ENCODE peak calls at places on chromosomes 12 and 14, in five cellular contexts. A is H54, E is IMR-90, C is HCT116, R is erythroblast. U is an unnamed sample.

GRCh38 chr14:92962831-92963095 is 39.8 kb downstream of the CHGA start:
- DNase-seq in A (no peak), E (no peak), C (no peak), R (no peak), U (no peak)

GRCh38 chr12:30796891-30797371 is 42.2 kb upstream of the CAPRIN2 start:
- DNase-seq in A (no peak), E (peak; percentile 47), C (no peak), R (no peak), U (no peak)

GRCh38 chr14:90796319-90796718 is 19.9 kb downstream of the TTC7B start:
- DNase-seq in A (no peak), E (no peak), C (no peak), R (no peak), U (no peak)

GRCh38 chr14:98798099-98798498 is 473.9 kb downstream of the BCL11B start:
- DNase-seq in A (no peak), E (no peak), C (no peak), R (no peak), U (no peak)

GRCh38 chr12:92759634-92760268 is 57.0 kb downstream of the PLEKHG7 start:
- DNase-seq in A (peak; percentile 30), E (peak; percentile 97), C (peak; percentile 77), R (peak; percentile 12), U (no peak)

GRCh38 chr12:71442567-71442931 is 3.0 kb downstream of the LGR5 start:
- DNase-seq in A (no peak), E (no peak), C (no peak), R (no peak), U (no peak)

GRCh38 chr12:24544368-24544767 is 404.5 kb downstream of the BCAT1 start:
- DNase-seq in A (no peak), E (peak; percentile 37), C (no peak), R (no peak), U (no peak)

GRCh38 chr12:101931498-101932326 is 54.3 kb downstream of the DRAM1 start:
- DNase-seq in A (no peak), E (no peak), C (no peak), R (no peak), U (no peak)

GRCh38 chr12:52425466-52425865 is 8.7 kb downstream of the KRT75 start:
- DNase-seq in A (no peak), E (no peak), C (no peak), R (no peak), U (no peak)

GRCh38 chr12:75816892-75817291 is 214.7 kb downstream of the PHLDA1 start:
- DNase-seq in A (peak; percentile 4), E (peak; percentile 79), C (peak; percentile 58), R (peak; percentile 58), U (no peak)

GRCh38 chr14:55448146-55448614 is 7.8 kb upstream of the TBPL2 start:
- DNase-seq in A (peak; percentile 60), E (peak; percentile 97), C (peak; percentile 100), R (peak; percentile 6), U (no peak)

GRCh38 chr14:77580964-77581505 is 35.4 kb downstream of the SPTLC2 start:
- DNase-seq in A (no peak), E (peak; percentile 89), C (no peak), R (peak; percentile 42), U (no peak)

GRCh38 chr12:95083938-95084337 is 10.5 kb upstream of the NR2C1 start:
- DNase-seq in A (peak; percentile 10), E (peak; percentile 89), C (no peak), R (no peak), U (no peak)

GRCh38 chr12:57229041-57229633 is 374 bp upstream of the SHMT2 start:
- DNase-seq in A (no peak), E (no peak), C (no peak), R (no peak), U (no peak)

GRCh38 chr12:30827406-30828055 is 72.8 kb upstream of the CAPRIN2 start:
- DNase-seq in A (no peak), E (no peak), C (no peak), R (no peak), U (no peak)

GRCh38 chr14:65349100-65349499 is 63.4 kb upstream of the FUT8 start:
- DNase-seq in A (no peak), E (no peak), C (no peak), R (no peak), U (no peak)

GRCh38 chr14:88554458-88555286 is at the start of gene PTPN21:
- DNase-seq in A (peak; percentile 46), E (peak; percentile 64), C (no peak), R (peak; percentile 64), U (peak; percentile 82)

GRCh38 chr12:63802012-63802608 is 22.4 kb downstream of the RXYLT1 start:
- DNase-seq in A (no peak), E (peak; percentile 25), C (no peak), R (peak; percentile 48), U (no peak)

GRCh38 chr12:76024102-76024781 is 7.3 kb downstream of the PHLDA1 start:
- DNase-seq in A (no peak), E (peak; percentile 56), C (no peak), R (no peak), U (no peak)

GRCh38 chr14:59190372-59190771 is 1.9 kb downstream of the DAAM1 start:
- DNase-seq in A (peak; percentile 19), E (no peak), C (no peak), R (peak; percentile 62), U (no peak)

GRCh38 chr12:56128669-56129209 is 672 bp downstream of the ESYT1 start:
- DNase-seq in A (no peak), E (no peak), C (no peak), R (peak; percentile 65), U (peak; percentile 67)

GRCh38 chr12:2877959-2878732 is 1.1 kb downstream of the RHNO1 start:
- DNase-seq in A (no peak), E (peak; percentile 53), C (no peak), R (peak; percentile 60), U (no peak)

GRCh38 chr14:74414793-74415437 is 11.1 kb downstream of the SYNDIG1L start:
- DNase-seq in A (no peak), E (no peak), C (no peak), R (no peak), U (no peak)

GRCh38 chr14:61642246-61642982 is 52.9 kb upstream of the HIF1A start:
- DNase-seq in A (no peak), E (peak; percentile 68), C (no peak), R (no peak), U (no peak)

GRCh38 chr14:24057271-24057670 is 5.5 kb downstream of the CARMIL3 start:
- DNase-seq in A (no peak), E (no peak), C (no peak), R (no peak), U (no peak)

GRCh38 chr12:104964167-104964566 is 6.1 kb upstream of the SLC41A2 start:
- DNase-seq in A (no peak), E (no peak), C (no peak), R (no peak), U (no peak)

GRCh38 chr14:71395151-71395604 is 487.9 kb downstream of the PCNX1 start:
- DNase-seq in A (no peak), E (no peak), C (no peak), R (no peak), U (no peak)

GRCh38 chr12:120581998-120582397 is 796 bp upstream of the POP5 start:
- DNase-seq in A (no peak), E (peak; percentile 10), C (no peak), R (peak; percentile 40), U (no peak)

GRCh38 chr12:103725398-103725797 is 115.6 kb downstream of the NT5DC3 start:
- DNase-seq in A (no peak), E (no peak), C (no peak), R (no peak), U (no peak)

GRCh38 chr12:117855165-117855564 is 113.6 kb downstream of the KSR2 start:
- DNase-seq in A (no peak), E (no peak), C (no peak), R (no peak), U (no peak)

GRCh38 chr12:117857632-117858274 is 111.0 kb downstream of the KSR2 start:
- DNase-seq in A (peak; percentile 40), E (peak; percentile 22), C (no peak), R (peak; percentile 59), U (no peak)

GRCh38 chr12:117861691-117862090 is 107.1 kb downstream of the KSR2 start:
- DNase-seq in A (no peak), E (no peak), C (no peak), R (no peak), U (no peak)

GRCh38 chr12:117863004-117863709 is 105.6 kb downstream of the KSR2 start:
- DNase-seq in A (peak; percentile 34), E (no peak), C (no peak), R (no peak), U (no peak)

GRCh38 chr12:117860111-117860510 is 108.7 kb downstream of the KSR2 start:
- DNase-seq in A (no peak), E (no peak), C (no peak), R (no peak), U (no peak)
- TF ChIP-seq POLR2A in A (no peak), E (no peak), C (no peak), R (no peak), U (no peak)

GRCh38 chr12:50085615-50085928 is 430 bp downstream of the SMARCD1 start:
- DNase-seq in A (no peak), E (no peak), C (no peak), R (no peak), U (no peak)
- TF ChIP-seq POLR2A in A (no peak), E (no peak), C (no peak), R (no peak), U (no peak)

DNA sequence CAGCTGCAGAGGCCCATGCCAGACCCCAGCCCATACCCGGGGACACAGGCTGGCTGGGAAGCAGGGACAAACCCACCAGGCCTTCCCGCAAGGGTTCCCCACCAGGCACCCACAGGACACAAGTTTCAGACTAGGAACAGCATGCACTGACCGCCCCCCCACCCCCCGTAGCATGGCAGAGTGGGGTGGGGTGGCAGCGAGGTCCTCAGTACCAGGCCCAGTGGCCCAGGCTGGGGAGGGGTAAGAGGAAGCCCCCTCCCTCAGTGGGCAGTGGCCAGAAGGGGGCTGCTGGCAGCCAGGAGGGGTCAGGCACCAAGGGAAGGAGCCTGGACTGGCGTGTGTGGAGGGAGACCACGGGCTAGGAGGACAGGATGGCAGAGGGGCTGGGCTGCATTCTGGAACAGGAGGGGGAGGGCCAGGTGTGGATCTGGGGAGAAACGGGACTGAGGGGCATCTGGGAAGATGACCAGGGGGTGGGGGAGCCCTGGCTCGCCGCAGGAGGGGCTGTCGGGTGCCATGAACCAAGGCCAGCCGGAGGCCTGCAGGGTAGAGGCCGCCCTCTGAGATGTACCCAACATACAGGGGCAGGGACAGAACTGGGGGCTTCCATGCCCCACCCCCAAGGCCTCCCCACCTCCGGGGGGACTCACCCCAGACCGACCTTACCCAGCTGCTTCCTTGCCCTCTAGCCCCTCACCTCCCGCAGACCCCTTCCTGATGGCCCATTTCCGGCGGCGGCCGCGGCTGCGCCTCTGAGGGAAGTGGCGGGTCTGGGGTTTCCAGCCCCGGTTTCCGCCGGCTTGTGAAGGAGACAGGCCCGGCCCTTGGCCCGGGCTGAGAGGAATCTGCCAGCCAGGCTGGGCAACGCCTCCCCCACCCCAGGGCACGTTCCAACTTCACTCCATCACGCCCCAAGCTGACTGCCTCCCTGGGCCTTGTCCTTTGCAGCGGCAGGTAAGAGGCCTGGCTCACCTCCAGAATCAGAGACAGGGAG is 5.6 kb upstream of the JAG2 start:
- DNase-seq in A (no peak), E (no peak), C (no peak), R (no peak), U (no peak)
- TF ChIP-seq POLR2A in A (no peak), E (no peak), C (no peak), R (no peak), U (no peak)

DNA sequence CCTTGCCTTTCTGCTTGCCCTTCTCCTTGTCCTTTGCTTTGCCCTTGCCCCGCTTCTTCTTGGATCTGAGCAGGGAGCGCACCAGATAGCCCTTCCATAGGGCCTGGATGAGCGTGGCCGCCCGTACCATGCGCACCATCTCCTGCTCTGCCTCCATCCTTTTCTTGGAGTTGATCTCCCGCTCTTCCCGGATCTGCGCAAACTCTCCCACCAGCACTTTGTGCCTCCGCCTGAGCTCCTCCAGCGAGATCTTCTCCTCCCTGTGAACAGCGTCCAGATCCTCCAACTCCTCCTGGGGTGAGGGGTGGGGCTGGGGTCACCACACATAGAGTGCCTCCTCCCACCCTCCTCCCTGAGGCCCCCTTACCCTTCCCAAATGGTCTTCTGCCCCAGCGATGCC is 10.1 kb downstream of the RITA1 start:
- DNase-seq in A (no peak), E (no peak), C (no peak), R (no peak), U (no peak)
- TF ChIP-seq POLR2A in A (no peak), E (no peak), C (no peak), R (no peak), U (no peak)